ENCODE peak calls at places on chromosomes 13 and 19, in six cellular contexts. F is fibroblast of mammary gland, P is IMR-90, A is transverse colon, R is GM06990, D is mammary epithelial cell. I is an unnamed sample.

GRCh38 chr13:43767351-43767901 is 19.3 kb downstream of the ENOX1 start:
- DNase-seq in A (no peak), R (no peak), D (no peak), P (no peak), F (peak), I (no peak)

GRCh38 chr13:50891206-50891605 is 18.4 kb upstream of the RNASEH2B start:
- DNase-seq in P (no peak), D (no peak), F (no peak), A (no peak), R (no peak), I (no peak)

GRCh38 chr13:113582841-113583631 is 1.5 kb upstream of the TFDP1 start:
- DNase-seq in A (peak), D (no peak), R (no peak), F (peak), P (no peak), I (no peak)

GRCh38 chr13:86932935-86933334 is 738.2 kb upstream of the SLITRK5 start:
- DNase-seq in F (no peak), R (no peak), A (no peak), P (peak), D (no peak), I (no peak)

GRCh38 chr19:18422530-18423191 is 3.5 kb downstream of the SSBP4 start:
- DNase-seq in P (no peak), D (no peak), A (no peak), R (no peak), F (no peak), I (no peak)

GRCh38 chr13:94947965-94948371 is 235.6 kb upstream of the SOX21 start:
- DNase-seq in F (no peak), R (no peak), A (no peak), P (no peak), D (no peak), I (no peak)

GRCh38 chr13:94251801-94252200 is 227.7 kb downstream of the DCT start:
- DNase-seq in P (peak), F (peak), A (no peak), R (no peak), D (no peak), I (peak)

GRCh38 chr19:39211731-39212376 is 7.8 kb upstream of the SYCN start:
- DNase-seq in P (no peak), F (no peak), R (no peak), D (no peak), A (no peak), I (no peak)

GRCh38 chr13:38384171-38384570 is 34.5 kb downstream of the UFM1 start:
- DNase-seq in R (no peak), D (no peak), A (no peak), P (no peak), F (no peak), I (peak)

GRCh38 chr13:100392709-100393630 is 195.6 kb downstream of the GGACT start:
- DNase-seq in A (peak), D (peak), F (peak), P (peak), R (no peak), I (peak)

GRCh38 chr19:7799640-7800355 is 30.2 kb upstream of the EVI5L start:
- DNase-seq in D (peak), P (peak), F (peak), A (peak), R (peak), I (peak)

GRCh38 chr13:44768233-44768632 is 192.1 kb upstream of the TSC22D1 start:
- DNase-seq in P (no peak), A (no peak), D (no peak), R (peak), F (no peak), I (no peak)

GRCh38 chr13:35789335-35790166 is 313.1 kb upstream of the MAB21L1 start:
- DNase-seq in R (no peak), D (peak), F (peak), A (no peak), P (peak), I (no peak)

GRCh38 chr13:35469781-35470380 is 6.6 kb downstream of the MAB21L1 start:
- DNase-seq in P (no peak), D (no peak), R (no peak), F (no peak), A (no peak), I (peak)

GRCh38 chr19:18502633-18503294 is 19.1 kb downstream of the ELL start:
- DNase-seq in R (no peak), P (no peak), A (peak), D (no peak), F (no peak), I (no peak)

GRCh38 chr19:23346696-23347095 is 48.6 kb downstream of the ZNF91 start:
- DNase-seq in D (no peak), P (no peak), F (no peak), R (no peak), A (no peak), I (no peak)

GRCh38 chr19:34904521-34904845 is 22.2 kb upstream of the ZNF30 start:
- DNase-seq in D (no peak), R (no peak), P (no peak), A (no peak), F (no peak), I (no peak)

GRCh38 chr13:40874138-40874776 is 84.8 kb downstream of the SLC25A15 start:
- DNase-seq in A (no peak), R (no peak), F (peak), P (no peak), D (peak), I (no peak)

GRCh38 chr13:39616087-39616694 is 13.2 kb upstream of the LHFPL6 start:
- DNase-seq in F (peak), P (peak), D (peak), A (peak), R (peak), I (peak)

GRCh38 chr19:49425922-49426592 is 869 bp downstream of the GFY start:
- DNase-seq in R (no peak), A (no peak), P (no peak), F (peak), D (no peak), I (no peak)

GRCh38 chr13:94332360-94333040 is 147.0 kb downstream of the DCT start:
- DNase-seq in D (no peak), P (peak), F (no peak), R (no peak), A (no peak), I (no peak)

GRCh38 chr19:4297901-4298771 is 4.1 kb downstream of the TMIGD2 start:
- DNase-seq in R (no peak), D (no peak), A (no peak), F (no peak), P (no peak), I (no peak)

GRCh38 chr13:31129419-31129818 is 32.3 kb downstream of the HSPH1 start:
- DNase-seq in F (no peak), P (no peak), R (no peak), A (no peak), D (no peak), I (no peak)

GRCh38 chr19:13207237-13208130 is 57.3 kb downstream of the IER2 start:
- DNase-seq in P (no peak), R (peak), D (no peak), F (peak), A (no peak), I (peak)

GRCh38 chr13:30026093-30026492 is 175.7 kb upstream of the UBL3 start:
- DNase-seq in P (peak), D (peak), A (no peak), R (no peak), F (peak), I (peak)

GRCh38 chr13:110716235-110716505 is 2.7 kb downstream of the ING1 start:
- DNase-seq in A (peak), P (no peak), F (peak), D (peak), R (peak), I (peak)

GRCh38 chr19:15463865-15464371 is 426 bp downstream of the RASAL3 start:
- DNase-seq in F (no peak), A (peak), R (peak), P (no peak), D (no peak), I (no peak)

GRCh38 chr13:50693755-50694154 is 149.7 kb downstream of the DLEU7 start:
- DNase-seq in P (no peak), F (no peak), D (no peak), A (no peak), R (no peak), I (peak)

GRCh38 chr13:47437411-47437810 is 540.6 kb upstream of the HTR2A start:
- DNase-seq in F (peak), P (peak), R (no peak), A (no peak), D (no peak), I (no peak)

GRCh38 chr19:38932425-38933179 is 1.9 kb downstream of the MRPS12 start:
- DNase-seq in R (no peak), D (no peak), A (no peak), P (peak), F (peak), I (peak)

GRCh38 chr13:111031531-111031961 is 83.6 kb upstream of the ARHGEF7 start:
- DNase-seq in P (peak), F (peak), R (no peak), A (peak), D (peak), I (peak)

GRCh38 chr19:18097217-18097992 is at the start of gene MAST3:
- DNase-seq in P (peak), A (peak), D (peak), R (peak), F (peak), I (peak)

GRCh38 chr13:62846302-62846701 is 1430.7 kb upstream of the PCDH20 start:
- DNase-seq in F (peak), D (no peak), P (peak), R (no peak), A (no peak), I (peak)

GRCh38 chr19:6278051-6278450 is 1.7 kb downstream of the MLLT1 start:
- DNase-seq in R (no peak), A (no peak), F (no peak), D (no peak), P (no peak), I (no peak)

GRCh38 chr19:9912551-9913236 is 23.6 kb downstream of the OLFM2 start:
- DNase-seq in P (no peak), D (no peak), R (no peak), F (no peak), A (no peak), I (no peak)
- H3K4me3 ChIP-seq in P (no peak), D (no peak), R (no peak), F (no peak), A (no peak), I (no peak)

DNA sequence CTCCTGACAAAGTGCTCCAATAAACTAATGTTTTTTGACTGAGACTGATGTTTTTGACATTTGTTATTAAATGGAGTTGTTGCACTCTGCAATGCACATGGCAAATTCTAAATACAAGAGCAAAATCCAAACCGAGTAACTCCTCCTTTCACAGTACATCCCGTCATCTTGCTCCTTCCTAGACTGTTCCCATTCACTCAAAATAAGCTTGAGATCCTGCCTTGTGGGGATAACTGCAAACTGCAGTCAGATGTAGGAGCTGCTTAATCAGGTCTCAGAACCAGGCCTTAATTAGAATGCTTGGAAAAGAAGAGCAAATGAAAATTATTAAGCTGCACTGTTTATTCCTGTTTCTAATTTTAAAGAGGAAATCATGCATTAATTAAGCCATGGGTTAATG is 134.8 kb upstream of the SPRY2 start:
- DNase-seq in F (no peak), P (no peak), R (no peak), A (no peak), D (no peak), I (peak)
- TF ChIP-seq CTCF in F (no peak), P (no peak), R (no peak), A (no peak), D (no peak), I (no peak)

GRCh38 chr13:112071011-112071901 is 4.3 kb downstream of the SOX1 start:
- DNase-seq in D (no peak), F (no peak), P (no peak), A (no peak), R (no peak), I (no peak)
- H3K4me3 ChIP-seq in D (no peak), F (no peak), P (no peak), A (no peak), R (no peak), I (no peak)

GRCh38 chr13:23741879-23742510 is 147.2 kb downstream of the MIPEP start:
- DNase-seq in P (no peak), F (peak), R (no peak), A (no peak), D (no peak), I (no peak)
- TF ChIP-seq CTCF in P (peak), F (peak), R (peak), A (peak), D (peak), I (peak)

GRCh38 chr19:16497042-16497441 is 848 bp downstream of the C19orf44 start:
- DNase-seq in A (no peak), F (peak), R (no peak), P (no peak), D (no peak), I (no peak)
- H3K4me3 ChIP-seq in A (no peak), F (peak), R (peak), P (peak), D (peak), I (peak)

GRCh38 chr19:48064509-48064908 is 20.6 kb upstream of the CABP5 start:
- DNase-seq in F (no peak), A (no peak), D (no peak), P (peak), R (no peak), I (peak)

DNA sequence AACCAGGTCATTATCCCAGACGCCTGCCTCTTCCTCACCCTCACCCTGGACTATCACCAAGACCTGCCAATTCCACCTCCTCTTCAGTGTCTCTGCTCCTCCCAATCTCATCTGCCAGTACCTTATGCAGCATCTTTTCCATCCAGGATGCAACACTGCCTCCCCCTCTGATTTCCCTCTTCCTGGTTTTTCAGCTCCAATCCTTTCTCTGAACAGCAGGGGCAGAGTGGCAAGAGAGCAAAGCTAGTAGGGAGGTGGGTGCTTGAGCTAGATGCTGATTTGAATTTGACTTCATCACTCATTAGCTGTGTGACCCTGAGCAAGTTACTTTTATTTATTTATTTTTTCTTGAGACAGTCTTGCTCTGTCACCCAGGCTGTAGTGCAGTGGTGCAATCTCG is 25.6 kb upstream of the CABP5 start:
- DNase-seq in A (no peak), R (no peak), F (no peak), D (no peak), P (no peak), I (no peak)
- TF ChIP-seq CTCF in A (no peak), R (no peak), F (no peak), D (no peak), P (no peak), I (peak)

GRCh38 chr19:41886761-41887710 is 4.1 kb downstream of the ARHGEF1 start:
- DNase-seq in R (peak), D (peak), P (no peak), F (no peak), A (peak), I (no peak)

GRCh38 chr19:41888926-41889325 is 5.9 kb downstream of the ARHGEF1 start:
- DNase-seq in D (no peak), P (no peak), R (no peak), A (no peak), F (no peak), I (no peak)

GRCh38 chr19:41889896-41890295 is 6.9 kb downstream of the ARHGEF1 start:
- DNase-seq in F (no peak), A (no peak), P (no peak), D (no peak), R (no peak), I (no peak)

GRCh38 chr19:41883821-41884733 is 1.1 kb downstream of the ARHGEF1 start:
- DNase-seq in D (peak), A (peak), R (peak), F (peak), P (peak), I (peak)

GRCh38 chr19:41887711-41888382 is 4.9 kb downstream of the ARHGEF1 start:
- DNase-seq in F (peak), P (peak), R (peak), A (peak), D (peak), I (peak)
- H3K4me3 ChIP-seq in F (no peak), P (no peak), R (peak), A (no peak), D (peak), I (no peak)

GRCh38 chr19:36008336-36008978 is at the start of gene SYNE4:
- DNase-seq in F (no peak), D (no peak), R (no peak), P (no peak), A (peak), I (no peak)

GRCh38 chr19:36009633-36010379 is 1.2 kb upstream of the SYNE4 start:
- DNase-seq in R (no peak), F (no peak), A (no peak), P (no peak), D (no peak), I (no peak)

GRCh38 chr19:36006955-36007354 is 1.7 kb downstream of the SYNE4 start:
- DNase-seq in P (no peak), R (no peak), A (no peak), F (no peak), D (no peak), I (no peak)

GRCh38 chr19:36010402-36010801 is 1.8 kb upstream of the SYNE4 start:
- DNase-seq in R (no peak), P (no peak), F (no peak), A (no peak), D (no peak), I (no peak)

GRCh38 chr19:36009220-36009619 is 607 bp upstream of the SYNE4 start:
- DNase-seq in A (peak), P (peak), R (peak), F (peak), D (no peak), I (peak)
- TF ChIP-seq CTCF in A (no peak), P (no peak), R (no peak), F (no peak), D (peak), I (no peak)

DNA sequence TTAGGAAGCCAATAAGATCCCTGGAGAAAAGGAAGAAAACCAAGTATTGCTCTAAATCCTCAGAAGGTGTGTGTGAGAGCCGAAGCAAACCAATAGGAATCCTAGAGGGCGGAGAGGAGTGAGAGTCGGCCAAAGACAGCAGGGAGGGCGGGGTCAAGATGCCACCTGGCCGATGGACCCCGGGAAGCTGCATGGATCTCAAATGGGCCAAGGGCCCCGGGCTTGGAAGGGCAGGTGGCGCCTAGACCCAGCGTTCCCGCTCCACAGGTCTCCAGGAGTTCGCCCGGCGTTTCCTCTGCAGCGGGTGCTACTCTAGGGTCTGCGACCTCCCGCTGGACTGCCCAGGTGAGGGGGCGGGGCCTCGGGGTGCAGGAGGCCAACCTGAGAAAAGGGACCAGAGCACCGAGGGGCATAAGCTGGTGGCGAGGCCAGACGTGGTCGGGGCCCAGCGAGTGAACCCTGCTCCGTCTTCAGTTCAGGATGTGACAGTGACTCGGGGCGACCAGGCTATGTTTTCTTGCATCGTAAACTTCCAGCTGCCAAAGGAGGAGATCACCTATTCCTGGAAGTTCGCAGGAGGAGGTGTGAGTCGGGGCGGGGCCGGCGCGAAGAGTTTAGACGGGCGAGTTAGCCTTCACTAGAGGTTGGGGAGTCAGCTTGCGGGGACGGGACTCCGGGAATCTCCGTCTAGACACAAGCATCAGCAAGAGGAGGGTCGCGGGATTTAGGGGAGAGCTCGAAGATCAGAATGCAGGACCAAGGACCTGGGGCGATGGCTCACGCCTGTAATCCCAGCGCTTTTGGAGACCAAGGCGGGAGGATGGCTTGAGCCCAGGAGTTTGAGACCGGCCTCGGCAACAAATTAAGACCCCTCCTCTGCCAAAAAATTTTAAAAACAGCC is 9.9 kb downstream of the SPACA6 start:
- DNase-seq in P (no peak), D (no peak), R (no peak), A (peak), F (no peak), I (no peak)
- H3K4me3 ChIP-seq in P (no peak), D (peak), R (peak), A (peak), F (no peak), I (no peak)